ENCODE peak calls at places on chromosomes 4 and X, in ten cellular contexts. K, E, U, V, T, Z, F, O, P and W are unnamed samples.

GRCh38 chr4:164384416-164384815 is 369.5 kb upstream of the SMIM31 start:
- DNase-seq in Z (peak), E (no peak), F (no peak), V (no peak), U (no peak), K (no peak), P (no peak), T (no peak), O (no peak), W (no peak)

GRCh38 chr4:185685804-185686203 is 126.2 kb downstream of the SORBS2 start:
- DNase-seq in P (no peak), O (no peak), E (no peak), U (no peak), V (no peak), T (no peak), F (no peak), Z (no peak), K (no peak), W (no peak)

GRCh38 chr4:102454981-102455690 is 46.0 kb upstream of the NFKB1 start:
- DNase-seq in O (no peak), F (no peak), P (no peak), K (no peak), E (no peak), V (no peak), T (no peak), U (no peak), Z (no peak), W (no peak)

GRCh38 chr4:184649971-184650855 is 675 bp downstream of the PRIMPOL start:
- DNase-seq in V (peak), U (no peak), F (no peak), O (peak), P (no peak), K (no peak), T (no peak), E (peak), Z (no peak), W (peak)

GRCh38 chr4:156929706-156930105 is 41.9 kb downstream of the PDGFC start:
- DNase-seq in K (no peak), V (no peak), Z (no peak), E (no peak), P (no peak), U (no peak), O (no peak), T (no peak), F (no peak), W (no peak)

GRCh38 chrX:149570668-149571067 is 16.6 kb downstream of the MAGEA9B start:
- DNase-seq in U (no peak), K (peak), V (peak), T (no peak), P (no peak), F (no peak), Z (no peak), E (no peak), O (peak), W (no peak)

GRCh38 chrX:9758239-9758638 is 7.4 kb downstream of the GPR143 start:
- DNase-seq in U (no peak), P (no peak), T (no peak), Z (no peak), F (no peak), V (no peak), O (no peak), E (no peak), K (no peak), W (no peak)

GRCh38 chrX:386239-386767 is 404 bp downstream of the PPP2R3B start:
- DNase-seq in F (no peak), O (peak), V (no peak), T (no peak), U (no peak), E (no peak), P (no peak), K (no peak), Z (no peak), W (no peak)

GRCh38 chr4:60452259-60452658 is 747.9 kb upstream of the ADGRL3 start:
- DNase-seq in E (no peak), U (no peak), Z (no peak), K (no peak), O (no peak), V (no peak), F (no peak), T (no peak), P (no peak), W (no peak)

GRCh38 chr4:112315446-112315845 is 18.3 kb downstream of the ALPK1 start:
- DNase-seq in T (no peak), K (no peak), E (no peak), P (no peak), F (no peak), Z (no peak), O (no peak), V (no peak), U (no peak), W (no peak)

GRCh38 chr4:92249541-92249940 is 54.2 kb upstream of the GRID2 start:
- DNase-seq in U (no peak), E (no peak), Z (peak), T (no peak), P (no peak), V (no peak), K (no peak), O (no peak), F (no peak), W (no peak)

GRCh38 chr4:183832776-183833450 is 72.2 kb upstream of the STOX2 start:
- DNase-seq in V (no peak), E (no peak), U (no peak), F (no peak), K (no peak), T (no peak), Z (no peak), P (no peak), O (no peak), W (no peak)

GRCh38 chr4:101464596-101464995 is 117.3 kb upstream of the PPP3CA start:
- DNase-seq in F (no peak), U (no peak), P (no peak), K (no peak), E (no peak), T (no peak), V (no peak), O (no peak), Z (no peak), W (no peak)